ENCODE peak calls at places on chromosomes 2 and 18, in five cellular contexts. X, R, O, S and K are unnamed samples.

GRCh38 chr2:219592721-219593120 is 4.9 kb upstream of the STK11IP start:
- DNase-seq in X (no peak), R (no peak), O (no peak), S (no peak), K (no peak)

GRCh38 chr2:231557571-231558217 is 27.4 kb upstream of the NMUR1 start:
- DNase-seq in X (peak; percentile 58), R (peak; percentile 61), O (peak; percentile 49), S (peak; percentile 61), K (peak; percentile 72)

GRCh38 chr18:48638451-48638850 is 99.6 kb downstream of the CTIF start:
- DNase-seq in X (no peak), R (no peak), O (no peak), S (no peak), K (no peak)

GRCh38 chr2:197571622-197572271 is 55.9 kb downstream of the MOB4 start:
- DNase-seq in X (peak; percentile 37), R (no peak), O (no peak), S (no peak), K (no peak)

GRCh38 chr2:110851531-110851930 is 119.2 kb downstream of the ACOXL start:
- DNase-seq in X (no peak), R (no peak), O (no peak), S (no peak), K (no peak)

GRCh38 chr18:4004176-4004829 is 450.8 kb downstream of the DLGAP1 start:
- DNase-seq in X (no peak), R (no peak), O (no peak), S (peak; percentile 16), K (no peak)

GRCh38 chr2:75311993-75312392 is 112.7 kb upstream of the TACR1 start:
- DNase-seq in X (peak; percentile 22), R (no peak), O (peak; percentile 89), S (peak; percentile 3), K (no peak)

GRCh38 chr2:15780912-15781574 is 159.3 kb upstream of the MYCN start:
- DNase-seq in X (no peak), R (no peak), O (no peak), S (no peak), K (no peak)

GRCh38 chr2:2452961-2453360 is 121.9 kb upstream of the MYT1L start:
- DNase-seq in X (no peak), R (no peak), O (no peak), S (no peak), K (no peak)

GRCh38 chr2:238158018-238158806 is 558 bp upstream of the ERFE start:
- DNase-seq in X (no peak), R (no peak), O (no peak), S (no peak), K (no peak)

GRCh38 chr2:74252862-74253261 is 54.4 kb downstream of the MTHFD2 start:
- DNase-seq in X (no peak), R (no peak), O (no peak), S (no peak), K (no peak)

GRCh38 chr2:237242091-237242536 is 156.4 kb downstream of the COPS8 start:
- DNase-seq in X (no peak), R (no peak), O (no peak), S (no peak), K (no peak)

GRCh38 chr2:190469770-190470169 is 61.6 kb downstream of the MFSD6 start:
- DNase-seq in X (no peak), R (peak; percentile 31), O (no peak), S (peak; percentile 56), K (no peak)

GRCh38 chr18:33440384-33441043 is at the start of gene CCDC178:
- DNase-seq in X (no peak), R (peak; percentile 13), O (no peak), S (no peak), K (peak; percentile 27)

GRCh38 chr2:193240752-193241151 is 1046.0 kb upstream of the TMEFF2 start:
- DNase-seq in X (peak; percentile 7), R (peak; percentile 4), O (no peak), S (no peak), K (peak; percentile 11)

GRCh38 chr2:240013343-240013742 is 11.8 kb downstream of the NDUFA10 start:
- DNase-seq in X (no peak), R (no peak), O (no peak), S (no peak), K (no peak)

GRCh38 chr2:197210450-197210849 is 100.1 kb downstream of the ANKRD44 start:
- DNase-seq in X (no peak), R (peak; percentile 8), O (no peak), S (no peak), K (no peak)

GRCh38 chr18:59605633-59606192 is 91.5 kb downstream of the CCBE1 start:
- DNase-seq in X (no peak), R (no peak), O (no peak), S (no peak), K (no peak)

GRCh38 chr18:63430526-63430925 is 8.2 kb upstream of the VPS4B start:
- DNase-seq in X (no peak), R (no peak), O (no peak), S (no peak), K (no peak)

GRCh38 chr2:191582355-191582754 is 95.6 kb upstream of the NABP1 start:
- DNase-seq in X (peak; percentile 44), R (no peak), O (no peak), S (no peak), K (no peak)

GRCh38 chr18:21073180-21073579 is 38.4 kb downstream of the ROCK1 start:
- DNase-seq in X (no peak), R (no peak), O (no peak), S (no peak), K (no peak)

GRCh38 chr2:157587576-157587975 is 41.1 kb downstream of the ACVR1C start:
- DNase-seq in X (no peak), R (no peak), O (no peak), S (no peak), K (no peak)

GRCh38 chr2:190891370-190891769 is 10.7 kb downstream of the GLS start:
- DNase-seq in X (no peak), R (no peak), O (peak; percentile 23), S (no peak), K (no peak)

GRCh38 chr2:69539549-69539908 is 102.3 kb upstream of the NFU1 start:
- DNase-seq in X (no peak), R (no peak), O (no peak), S (no peak), K (no peak)

GRCh38 chr2:238566001-238566645 is 139.4 kb downstream of the ASB1 start:
- DNase-seq in X (no peak), R (no peak), O (no peak), S (no peak), K (no peak)

GRCh38 chr2:121903037-121903689 is 147.7 kb downstream of the TSN start:
- DNase-seq in X (no peak), R (no peak), O (no peak), S (no peak), K (no peak)

GRCh38 chr18:64318547-64318946 is 169.7 kb upstream of the LINC00305 start:
- DNase-seq in X (no peak), R (no peak), O (no peak), S (no peak), K (no peak)

GRCh38 chr18:46821856-46822711 is 65.2 kb upstream of the ST8SIA5 start:
- DNase-seq in X (no peak), R (no peak), O (no peak), S (no peak), K (no peak)

GRCh38 chr2:181073896-181074295 is 93.5 kb downstream of the UBE2E3 start:
- DNase-seq in X (no peak), R (no peak), O (no peak), S (no peak), K (no peak)

GRCh38 chr2:120424274-120424796 is 78.4 kb downstream of the INHBB start:
- DNase-seq in X (no peak), R (no peak), O (no peak), S (no peak), K (no peak)

GRCh38 chr2:175175896-175176295 is 5.6 kb downstream of the ATP5MC3 start:
- DNase-seq in X (no peak), R (no peak), O (no peak), S (no peak), K (no peak)

GRCh38 chr2:144426981-144427479 is 92.9 kb downstream of the ZEB2 start:
- DNase-seq in X (peak; percentile 82), R (no peak), O (no peak), S (no peak), K (no peak)

GRCh38 chr2:68770271-68771111 is 35.9 kb downstream of the ARHGAP25 start:
- DNase-seq in X (no peak), R (no peak), O (no peak), S (no peak), K (no peak)

GRCh38 chr2:66305714-66306113 is 129.2 kb upstream of the MEIS1 start:
- DNase-seq in X (no peak), R (no peak), O (no peak), S (no peak), K (no peak)

GRCh38 chr2:143284087-143284675 is 155.0 kb downstream of the ARHGAP15 start:
- DNase-seq in X (peak; percentile 35), R (peak; percentile 9), O (no peak), S (peak; percentile 47), K (peak; percentile 47)

GRCh38 chr2:177148477-177149154 is 64.0 kb upstream of the HNRNPA3 start:
- DNase-seq in X (peak; percentile 66), R (peak; percentile 58), O (peak; percentile 45), S (peak; percentile 68), K (peak; percentile 77)

GRCh38 chr18:5975111-5975622 is 79.8 kb upstream of the TMEM200C start:
- DNase-seq in X (no peak), R (no peak), O (peak; percentile 87), S (no peak), K (no peak)

DNA sequence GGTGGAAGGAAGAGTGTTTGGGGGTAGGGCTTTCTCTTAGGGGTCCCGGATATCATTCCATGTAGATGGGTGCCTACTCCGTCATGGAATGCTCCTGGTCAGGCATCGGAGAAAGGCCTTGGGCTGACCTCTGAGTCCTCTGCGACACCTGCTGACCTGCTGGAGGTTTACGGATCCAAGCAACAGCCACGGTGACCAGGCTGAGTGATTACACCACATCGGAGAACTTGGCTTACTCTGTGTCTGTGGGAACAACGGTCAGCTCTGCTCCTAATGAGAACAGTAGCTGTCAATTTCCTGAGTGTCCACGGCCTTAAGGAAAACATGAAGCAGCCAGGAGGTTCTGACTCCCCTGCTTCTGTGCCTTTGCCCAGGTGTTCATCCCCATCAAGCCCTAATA is 73.2 kb downstream of the TNP1 start:
- DNase-seq in X (no peak), R (no peak), O (no peak), S (no peak), K (no peak)
- H3K4me3 ChIP-seq in X (no peak overlapping the region), R (no peak overlapping the region), O (no peak overlapping the region), S (no peak overlapping the region), K (no peak overlapping the region)

GRCh38 chr2:208326016-208326415 is 60.0 kb downstream of the PIKFYVE start:
- DNase-seq in X (no peak), R (no peak), O (no peak), S (no peak), K (no peak)

GRCh38 chr2:208334230-208334629 is 68.2 kb downstream of the PIKFYVE start:
- DNase-seq in X (no peak), R (no peak), O (no peak), S (no peak), K (no peak)

GRCh38 chr2:208329485-208329884 is 63.4 kb downstream of the PIKFYVE start:
- DNase-seq in X (no peak), R (no peak), O (no peak), S (no peak), K (no peak)
- TF ChIP-seq YY1 in X (no peak), R (no peak), O (no peak), S (no peak), K (no peak)

GRCh38 chr2:172090947-172091625 is 5.8 kb downstream of the DLX1 start:
- DNase-seq in X (no peak), R (no peak), O (no peak), S (no peak), K (no peak)
- H3K9ac ChIP-seq in X (no peak overlapping the region), R (no peak overlapping the region), O (no peak overlapping the region), S (no peak overlapping the region), K (no peak overlapping the region)

GRCh38 chr18:69161383-69162028 is 239.2 kb upstream of the DOK6 start:
- DNase-seq in X (peak; percentile 60), R (no peak), O (no peak), S (no peak), K (no peak)
- H3K4me3 ChIP-seq in X (peak overlapping the region; percentile 1), R (no peak overlapping the region), O (no peak overlapping the region), S (no peak overlapping the region), K (no peak overlapping the region)